ENCODE peak calls at places on chromosomes 2 and 18, in seven cellular contexts. I is kidney; B is stimulated activated CD4-positive, alpha-beta T cell treated with anti-CD3 and anti-CD28 coated beads, Interleukin-15, amount 100 ng/mL, for 1 hour; R is H54; M is cardiac septum; U is CD8-positive, alpha-beta memory T cell; N is AG08396. L is an unnamed sample.
A peak's percentile ranks its signal among the peaks of the same experiment; 100 is the strongest.

GRCh38 chr2:12417811-12418210 is 298.9 kb upstream of the TRIB2 start:
- DNase-seq in R (no peak), N (no peak), B (no peak), I (no peak), U (no peak), M (no peak), L (no peak)

GRCh38 chr18:3114456-3114855 is 101.5 kb upstream of the LPIN2 start:
- DNase-seq in B (no peak), N (no peak), I (no peak), R (no peak), U (no peak), M (no peak), L (no peak)

GRCh38 chr2:9025746-9026145 is 22.3 kb upstream of the MBOAT2 start:
- DNase-seq in R (no peak), M (no peak), N (no peak), I (no peak), B (no peak), U (no peak), L (no peak)

GRCh38 chr2:210654091-210654490 is 97.7 kb downstream of the CPS1 start:
- DNase-seq in U (no peak), B (no peak), I (no peak), M (no peak), R (no peak), N (peak; percentile 30), L (no peak)

GRCh38 chr2:138035597-138036217 is 71.4 kb downstream of the HNMT start:
- DNase-seq in N (no peak), M (no peak), B (no peak), I (no peak), U (no peak), R (no peak), L (no peak)

GRCh38 chr18:31303771-31304170 is 14.2 kb upstream of the DSG1 start:
- DNase-seq in M (no peak), B (no peak), I (no peak), U (no peak), N (no peak), R (no peak), L (no peak)

GRCh38 chr2:136131961-136132839 is 14.3 kb upstream of the CXCR4 start:
- DNase-seq in R (no peak), B (no peak), I (no peak), N (no peak), M (no peak), U (peak; percentile 92), L (no peak)

GRCh38 chr2:7052404-7052803 is 135.2 kb downstream of the RNF144A start:
- DNase-seq in U (no peak), M (no peak), N (no peak), B (no peak), I (no peak), R (no peak), L (no peak)

GRCh38 chr2:36633470-36634092 is 35.6 kb upstream of the FEZ2 start:
- DNase-seq in N (no peak), R (no peak), B (no peak), I (no peak), U (no peak), M (no peak), L (no peak)

GRCh38 chr18:10057808-10058791 is 144.3 kb downstream of the VAPA start:
- DNase-seq in U (no peak), B (no peak), M (no peak), R (no peak), N (no peak), I (no peak), L (no peak)

GRCh38 chr18:3005462-3005861 is 7.5 kb downstream of the LPIN2 start:
- DNase-seq in N (no peak), B (no peak), U (no peak), R (no peak), M (no peak), I (no peak), L (no peak)

GRCh38 chr2:168666339-168666738 is 136.1 kb upstream of the NOSTRIN start:
- DNase-seq in M (no peak), N (no peak), I (no peak), B (no peak), U (no peak), R (no peak), L (no peak)

GRCh38 chr2:124048664-124049063 is 23.6 kb downstream of the CNTNAP5 start:
- DNase-seq in N (no peak), R (no peak), M (no peak), U (no peak), B (no peak), I (no peak), L (no peak)

GRCh38 chr2:18299423-18300212 is 260.8 kb downstream of the RDH14 start:
- DNase-seq in U (no peak), N (peak; percentile 41), I (no peak), B (no peak), R (peak; percentile 1), M (no peak), L (no peak)

GRCh38 chr2:102399499-102400141 is 23.3 kb upstream of the IL18RAP start:
- DNase-seq in U (no peak), R (no peak), M (no peak), I (no peak), N (no peak), B (no peak), L (no peak)

GRCh38 chr2:9097239-9097638 is 93.8 kb upstream of the MBOAT2 start:
- DNase-seq in R (no peak), I (no peak), U (no peak), B (no peak), N (no peak), M (no peak), L (no peak)

GRCh38 chr2:2950403-2950952 is 427.1 kb downstream of the EIPR1 start:
- DNase-seq in B (no peak), U (no peak), N (no peak), R (no peak), M (no peak), I (no peak), L (no peak)

GRCh38 chr2:127622561-127623387 is 23.2 kb upstream of the GPR17 start:
- DNase-seq in U (no peak), M (peak; percentile 74), I (no peak), B (no peak), N (no peak), R (no peak), L (peak; percentile 77)

GRCh38 chr18:60935046-60935445 is 398.2 kb upstream of the CDH20 start:
- DNase-seq in U (no peak), M (no peak), B (no peak), R (no peak), I (no peak), N (peak; percentile 2), L (no peak)

GRCh38 chr2:160111951-160112798 is 49.8 kb upstream of the PLA2R1 start:
- DNase-seq in R (no peak), B (no peak), M (no peak), U (no peak), I (no peak), N (no peak), L (no peak)

GRCh38 chr2:215288112-215288815 is 23.6 kb upstream of the ATIC start:
- DNase-seq in U (no peak), B (no peak), I (no peak), N (no peak), M (no peak), R (no peak), L (no peak)

GRCh38 chr18:58438161-58438983 is 190.5 kb downstream of the ALPK2 start:
- DNase-seq in R (no peak), B (no peak), U (peak; percentile 5), M (no peak), I (no peak), N (peak; percentile 46), L (no peak)

GRCh38 chr2:54604771-54605350 is 118.6 kb upstream of the EML6 start:
- DNase-seq in R (no peak), N (no peak), M (no peak), B (no peak), I (no peak), U (no peak), L (no peak)

GRCh38 chr2:134446431-134447091 is 192.7 kb downstream of the MGAT5 start:
- DNase-seq in N (no peak), B (no peak), M (no peak), R (peak; percentile 72), U (no peak), I (no peak), L (no peak)

GRCh38 chr2:222861411-222862067 is 703 bp downstream of the ACSL3 start:
- DNase-seq in N (no peak), B (peak; percentile 5), M (peak; percentile 79), U (peak; percentile 34), R (peak; percentile 18), I (peak; percentile 89), L (peak; percentile 90)

GRCh38 chr2:124877065-124877671 is 852.1 kb downstream of the CNTNAP5 start:
- DNase-seq in M (no peak), R (no peak), B (no peak), U (no peak), I (no peak), N (peak; percentile 1), L (no peak)

GRCh38 chr2:2641541-2642410 is 310.7 kb upstream of the MYT1L start:
- DNase-seq in N (no peak), B (no peak), I (no peak), U (no peak), M (peak; percentile 68), R (no peak), L (no peak)

GRCh38 chr2:43038720-43039099 is 187.7 kb downstream of the ZFP36L2 start:
- DNase-seq in B (no peak), R (no peak), I (peak; percentile 59), U (no peak), M (no peak), N (no peak), L (no peak)

GRCh38 chr2:130776550-130776949 is 21.2 kb downstream of the AMER3 start:
- DNase-seq in N (no peak), I (peak; percentile 10), R (no peak), M (no peak), U (no peak), B (no peak), L (peak; percentile 14)

GRCh38 chr2:98482362-98482761 is 37.7 kb downstream of the INPP4A start:
- DNase-seq in U (no peak), M (no peak), B (no peak), N (no peak), I (no peak), R (no peak), L (peak; percentile 72)

GRCh38 chr2:113229795-113230194 is 48.9 kb downstream of the PAX8 start:
- DNase-seq in R (no peak), B (no peak), M (no peak), I (no peak), U (no peak), N (no peak), L (no peak)

GRCh38 chr2:11967946-11968465 is 221.6 kb downstream of the LPIN1 start:
- DNase-seq in M (no peak), U (no peak), R (no peak), B (no peak), N (no peak), I (peak; percentile 78), L (no peak)

GRCh38 chr18:9796933-9797549 is 88.7 kb upstream of the TXNDC2 start:
- DNase-seq in N (no peak), M (no peak), R (no peak), U (no peak), I (no peak), B (no peak), L (no peak)